ENCODE peak calls at places on chromosomes 5 and 9, in seven cellular contexts. V, W, E, J, H, X and Q are unnamed samples.

GRCh38 chr5:158792186-158792585 is 307.5 kb downstream of the EBF1 start:
- DNase-seq in V (no peak), W (no peak), X (no peak), H (no peak), E (no peak), J (no peak), Q (no peak)

GRCh38 chr5:170752257-170753215 is 31.0 kb upstream of the GABRP start:
- DNase-seq in E (no peak), V (peak), H (no peak), J (no peak), X (no peak), W (no peak), Q (no peak)

GRCh38 chr5:104361932-104362331 is 799.3 kb upstream of the NUDT12 start:
- DNase-seq in X (no peak), J (no peak), H (no peak), V (no peak), E (peak), W (no peak), Q (no peak)

GRCh38 chr5:139792218-139792617 is 3.4 kb upstream of the PSD2 start:
- DNase-seq in X (no peak), V (no peak), H (no peak), E (no peak), J (no peak), W (no peak), Q (no peak)

GRCh38 chr5:4977421-4977820 is 162.7 kb upstream of the ADAMTS16 start:
- DNase-seq in J (no peak), X (no peak), H (no peak), V (no peak), W (no peak), E (peak), Q (no peak)

GRCh38 chr5:176151286-176151685 is 86.9 kb upstream of the SIMC1 start:
- DNase-seq in E (no peak), V (no peak), J (no peak), X (no peak), H (no peak), W (no peak), Q (no peak)

GRCh38 chr9:127796225-127796813 is 6.4 kb upstream of the FPGS start:
- DNase-seq in E (peak), H (no peak), V (no peak), W (no peak), X (no peak), J (no peak), Q (no peak)

GRCh38 chr5:9544502-9545300 is 1.2 kb downstream of the SEMA5A start:
- DNase-seq in E (peak), X (peak), V (peak), W (peak), J (no peak), H (no peak), Q (peak)

GRCh38 chr5:158718738-158719505 is 380.8 kb downstream of the EBF1 start:
- DNase-seq in H (no peak), J (no peak), X (no peak), V (no peak), E (peak), W (no peak), Q (no peak)

GRCh38 chr9:224540-225520 is 10.2 kb downstream of the DOCK8 start:
- DNase-seq in E (peak), H (no peak), V (no peak), W (no peak), X (no peak), J (no peak), Q (no peak)

GRCh38 chr5:23084815-23085214 is 231.7 kb upstream of the CDH12 start:
- DNase-seq in X (no peak), W (no peak), J (no peak), E (no peak), V (no peak), H (no peak), Q (no peak)